ENCODE peak calls at places on chromosomes 12 and 14, in five cellular contexts. One of them, this sample, is unnamed.

GRCh38 chr12:6606331-6607131 is 648 bp downstream of the CHD4 start:
- DNase-seq in A549: peak
- DNase-seq in WTC11: peak
- DNase-seq in K562: peak
- DNase-seq in HepG2: peak
- DNase-seq in this sample: peak

GRCh38 chr12:92034858-92035401 is 110.7 kb downstream of the BTG1 start:
- DNase-seq in A549: peak
- DNase-seq in WTC11: no peak
- DNase-seq in K562: no peak
- DNase-seq in HepG2: peak
- DNase-seq in this sample: peak

GRCh38 chr12:34401659-34402227 is 379.4 kb downstream of the ALG10 start:
- DNase-seq in A549: no peak
- DNase-seq in WTC11: peak
- DNase-seq in K562: peak
- DNase-seq in HepG2: no peak
- DNase-seq in this sample: no peak

GRCh38 chr14:60317609-60318008 is 68.6 kb downstream of the PPM1A start:
- DNase-seq in A549: no peak
- DNase-seq in WTC11: no peak
- DNase-seq in K562: no peak
- DNase-seq in HepG2: no peak
- DNase-seq in this sample: peak

GRCh38 chr14:96624661-96625435 is 122.7 kb downstream of the PAPOLA start:
- DNase-seq in A549: no peak
- DNase-seq in WTC11: no peak
- DNase-seq in K562: no peak
- DNase-seq in HepG2: no peak
- DNase-seq in this sample: no peak

GRCh38 chr14:50335989-50336391 is 23.9 kb downstream of the DMAC2L start:
- DNase-seq in A549: no peak
- DNase-seq in WTC11: no peak
- DNase-seq in K562: no peak
- DNase-seq in HepG2: no peak
- DNase-seq in this sample: peak

GRCh38 chr14:90424075-90424474 is 27.2 kb downstream of the CALM1 start:
- DNase-seq in A549: no peak
- DNase-seq in WTC11: no peak
- DNase-seq in K562: no peak
- DNase-seq in HepG2: no peak
- DNase-seq in this sample: no peak

GRCh38 chr12:47935196-47935595 is 28.2 kb upstream of the TMEM106C start:
- DNase-seq in A549: no peak
- DNase-seq in WTC11: no peak
- DNase-seq in K562: no peak
- DNase-seq in HepG2: peak
- DNase-seq in this sample: no peak

GRCh38 chr12:71755146-71755892 is 656 bp downstream of the RAB21 start:
- DNase-seq in A549: peak
- DNase-seq in WTC11: no peak
- DNase-seq in K562: no peak
- DNase-seq in HepG2: peak
- DNase-seq in this sample: peak

GRCh38 chr12:56487448-56488040 is 417 bp downstream of the GLS2 start:
- DNase-seq in A549: no peak
- DNase-seq in WTC11: peak
- DNase-seq in K562: no peak
- DNase-seq in HepG2: peak
- DNase-seq in this sample: peak

GRCh38 chr14:31505411-31505810 is 17.6 kb upstream of the GPR33 start:
- DNase-seq in A549: no peak
- DNase-seq in WTC11: no peak
- DNase-seq in K562: no peak
- DNase-seq in HepG2: no peak
- DNase-seq in this sample: peak

GRCh38 chr14:31510855-31511254 is 23.0 kb upstream of the GPR33 start:
- DNase-seq in A549: no peak
- DNase-seq in WTC11: no peak
- DNase-seq in K562: no peak
- DNase-seq in HepG2: no peak
- DNase-seq in this sample: no peak

GRCh38 chr14:31508140-31508539 is 20.3 kb upstream of the GPR33 start:
- DNase-seq in A549: no peak
- DNase-seq in WTC11: no peak
- DNase-seq in K562: no peak
- DNase-seq in HepG2: no peak
- DNase-seq in this sample: no peak

GRCh38 chr14:31510222-31510621 is 22.4 kb upstream of the GPR33 start:
- DNase-seq in A549: peak
- DNase-seq in WTC11: no peak
- DNase-seq in K562: peak
- DNase-seq in HepG2: peak
- DNase-seq in this sample: peak
- TF ChIP-seq JUN in A549: no peak
- TF ChIP-seq JUN in WTC11: no peak
- TF ChIP-seq JUN in K562: no peak
- TF ChIP-seq JUN in HepG2: no peak
- TF ChIP-seq JUN in this sample: no peak

GRCh38 chr14:81301813-81302212 is 81.1 kb upstream of the GTF2A1 start:
- DNase-seq in A549: no peak
- DNase-seq in WTC11: no peak
- DNase-seq in K562: no peak
- DNase-seq in HepG2: no peak
- DNase-seq in this sample: no peak
- TF ChIP-seq JUN in A549: no peak
- TF ChIP-seq JUN in WTC11: no peak
- TF ChIP-seq JUN in K562: no peak
- TF ChIP-seq JUN in HepG2: no peak
- TF ChIP-seq JUN in this sample: no peak

GRCh38 chr14:66944872-66945271 is 244.4 kb upstream of the GARIN2 start:
- DNase-seq in A549: peak
- DNase-seq in WTC11: no peak
- DNase-seq in K562: no peak
- DNase-seq in HepG2: peak
- DNase-seq in this sample: peak
- TF ChIP-seq JUN in A549: no peak
- TF ChIP-seq JUN in WTC11: no peak
- TF ChIP-seq JUN in K562: no peak
- TF ChIP-seq JUN in HepG2: no peak
- TF ChIP-seq JUN in this sample: no peak

DNA sequence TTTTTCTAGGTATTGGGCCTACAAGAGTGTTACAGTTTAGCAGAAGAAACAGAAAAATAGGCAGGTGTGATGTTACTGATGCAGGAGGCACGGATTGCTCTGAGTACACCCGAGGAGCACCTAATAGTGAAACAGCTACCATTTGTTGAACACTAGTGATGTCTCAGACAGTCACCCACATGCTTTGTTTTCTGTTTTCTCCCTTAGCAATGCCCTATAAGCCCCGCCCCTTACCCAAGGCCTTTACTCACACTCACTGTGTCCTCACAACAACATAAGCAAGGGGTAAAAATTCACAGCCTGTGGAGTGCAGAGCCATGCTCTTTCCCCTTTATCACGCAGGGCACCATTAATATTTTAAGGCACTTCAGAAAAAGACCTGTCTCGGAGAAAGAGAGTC is 25.7 kb downstream of the MAPK1IP1L start:
- DNase-seq in A549: peak
- DNase-seq in WTC11: no peak
- DNase-seq in K562: no peak
- DNase-seq in HepG2: peak
- DNase-seq in this sample: no peak
- TF ChIP-seq JUN in A549: no peak
- TF ChIP-seq JUN in WTC11: no peak
- TF ChIP-seq JUN in K562: no peak
- TF ChIP-seq JUN in HepG2: no peak
- TF ChIP-seq JUN in this sample: no peak

GRCh38 chr14:59187802-59188460 is 536 bp upstream of the DAAM1 start:
- DNase-seq in A549: peak
- DNase-seq in WTC11: peak
- DNase-seq in K562: peak
- DNase-seq in HepG2: no peak
- DNase-seq in this sample: no peak
- TF ChIP-seq JUN in A549: no peak
- TF ChIP-seq JUN in WTC11: no peak
- TF ChIP-seq JUN in K562: no peak
- TF ChIP-seq JUN in HepG2: no peak
- TF ChIP-seq JUN in this sample: no peak